ENCODE peak calls at places on chromosomes 5 and 9, in nine cellular contexts. One of them, this sample, is unnamed.

GRCh38 chr5:36414869-36415282 is 113.2 kb upstream of the RANBP3L start:
- DNase-seq in WTC11: no peak
- DNase-seq in type B pancreatic cell: no peak
- DNase-seq in epithelial cell of proximal tubule: no peak
- DNase-seq in KBM-7: peak
- DNase-seq in SK-N-DZ: peak
- DNase-seq in MV-4-11: peak
- DNase-seq in NCI-H1092: peak
- DNase-seq in activated CD4-positive, alpha-beta T cell treated with anti-CD3 and anti-CD28 coated beads, Interleukin-2, amount 50 U/mL, for 1 hour: no peak
- DNase-seq in this sample: peak

GRCh38 chr9:88676644-88677043 is 141.7 kb downstream of the NXNL2 start:
- DNase-seq in activated CD4-positive, alpha-beta T cell treated with anti-CD3 and anti-CD28 coated beads, Interleukin-2, amount 50 U/mL, for 1 hour: no peak
- DNase-seq in epithelial cell of proximal tubule: no peak
- DNase-seq in WTC11: no peak
- DNase-seq in NCI-H1092: no peak
- DNase-seq in type B pancreatic cell: no peak
- DNase-seq in SK-N-DZ: no peak
- DNase-seq in MV-4-11: no peak
- DNase-seq in KBM-7: no peak
- DNase-seq in this sample: no peak

GRCh38 chr5:142783601-142784291 is 13.6 kb downstream of the ARHGAP26 start:
- DNase-seq in KBM-7: no peak
- DNase-seq in NCI-H1092: no peak
- DNase-seq in MV-4-11: peak
- DNase-seq in SK-N-DZ: peak
- DNase-seq in type B pancreatic cell: no peak
- DNase-seq in activated CD4-positive, alpha-beta T cell treated with anti-CD3 and anti-CD28 coated beads, Interleukin-2, amount 50 U/mL, for 1 hour: no peak
- DNase-seq in WTC11: no peak
- DNase-seq in epithelial cell of proximal tubule: no peak
- DNase-seq in this sample: no peak

GRCh38 chr9:91100878-91101450 is 260.8 kb downstream of the AUH start:
- DNase-seq in type B pancreatic cell: no peak
- DNase-seq in epithelial cell of proximal tubule: no peak
- DNase-seq in WTC11: no peak
- DNase-seq in KBM-7: no peak
- DNase-seq in SK-N-DZ: no peak
- DNase-seq in MV-4-11: no peak
- DNase-seq in NCI-H1092: no peak
- DNase-seq in activated CD4-positive, alpha-beta T cell treated with anti-CD3 and anti-CD28 coated beads, Interleukin-2, amount 50 U/mL, for 1 hour: no peak
- DNase-seq in this sample: no peak

GRCh38 chr9:72577212-72577753 is 55.9 kb downstream of the TMC1 start:
- DNase-seq in type B pancreatic cell: no peak
- DNase-seq in WTC11: no peak
- DNase-seq in epithelial cell of proximal tubule: peak
- DNase-seq in MV-4-11: peak
- DNase-seq in SK-N-DZ: no peak
- DNase-seq in activated CD4-positive, alpha-beta T cell treated with anti-CD3 and anti-CD28 coated beads, Interleukin-2, amount 50 U/mL, for 1 hour: no peak
- DNase-seq in KBM-7: no peak
- DNase-seq in NCI-H1092: no peak
- DNase-seq in this sample: no peak

GRCh38 chr5:162248107-162248713 is 180.6 kb downstream of the GABRG2 start:
- DNase-seq in SK-N-DZ: peak
- DNase-seq in type B pancreatic cell: no peak
- DNase-seq in epithelial cell of proximal tubule: no peak
- DNase-seq in WTC11: peak
- DNase-seq in KBM-7: no peak
- DNase-seq in activated CD4-positive, alpha-beta T cell treated with anti-CD3 and anti-CD28 coated beads, Interleukin-2, amount 50 U/mL, for 1 hour: no peak
- DNase-seq in NCI-H1092: no peak
- DNase-seq in MV-4-11: no peak
- DNase-seq in this sample: no peak

GRCh38 chr9:120886490-120886967 is 9.5 kb upstream of the PHF19 start:
- DNase-seq in MV-4-11: peak
- DNase-seq in activated CD4-positive, alpha-beta T cell treated with anti-CD3 and anti-CD28 coated beads, Interleukin-2, amount 50 U/mL, for 1 hour: no peak
- DNase-seq in type B pancreatic cell: no peak
- DNase-seq in KBM-7: no peak
- DNase-seq in epithelial cell of proximal tubule: no peak
- DNase-seq in WTC11: no peak
- DNase-seq in SK-N-DZ: no peak
- DNase-seq in NCI-H1092: no peak
- DNase-seq in this sample: no peak

GRCh38 chr5:155189981-155190380 is 176.4 kb downstream of the KIF4B start:
- DNase-seq in KBM-7: no peak
- DNase-seq in SK-N-DZ: no peak
- DNase-seq in activated CD4-positive, alpha-beta T cell treated with anti-CD3 and anti-CD28 coated beads, Interleukin-2, amount 50 U/mL, for 1 hour: no peak
- DNase-seq in epithelial cell of proximal tubule: no peak
- DNase-seq in WTC11: no peak
- DNase-seq in MV-4-11: no peak
- DNase-seq in NCI-H1092: no peak
- DNase-seq in type B pancreatic cell: no peak
- DNase-seq in this sample: no peak

GRCh38 chr5:55456216-55456895 is 78.4 kb downstream of the PLPP1 start:
- DNase-seq in epithelial cell of proximal tubule: no peak
- DNase-seq in activated CD4-positive, alpha-beta T cell treated with anti-CD3 and anti-CD28 coated beads, Interleukin-2, amount 50 U/mL, for 1 hour: no peak
- DNase-seq in SK-N-DZ: no peak
- DNase-seq in type B pancreatic cell: no peak
- DNase-seq in KBM-7: no peak
- DNase-seq in MV-4-11: no peak
- DNase-seq in WTC11: no peak
- DNase-seq in NCI-H1092: no peak
- DNase-seq in this sample: no peak

GRCh38 chr5:28165116-28165515 is 1126.7 kb upstream of the CDH9 start:
- DNase-seq in SK-N-DZ: no peak
- DNase-seq in WTC11: no peak
- DNase-seq in type B pancreatic cell: no peak
- DNase-seq in MV-4-11: no peak
- DNase-seq in NCI-H1092: no peak
- DNase-seq in activated CD4-positive, alpha-beta T cell treated with anti-CD3 and anti-CD28 coated beads, Interleukin-2, amount 50 U/mL, for 1 hour: no peak
- DNase-seq in epithelial cell of proximal tubule: peak
- DNase-seq in KBM-7: no peak
- DNase-seq in this sample: no peak

GRCh38 chr5:150114102-150114641 is 27.8 kb upstream of the CSF1R start:
- DNase-seq in activated CD4-positive, alpha-beta T cell treated with anti-CD3 and anti-CD28 coated beads, Interleukin-2, amount 50 U/mL, for 1 hour: no peak
- DNase-seq in MV-4-11: no peak
- DNase-seq in NCI-H1092: no peak
- DNase-seq in WTC11: no peak
- DNase-seq in epithelial cell of proximal tubule: no peak
- DNase-seq in SK-N-DZ: no peak
- DNase-seq in type B pancreatic cell: no peak
- DNase-seq in KBM-7: no peak
- DNase-seq in this sample: no peak

GRCh38 chr5:154962494-154962893 is 21.6 kb downstream of the MRPL22 start:
- DNase-seq in MV-4-11: peak
- DNase-seq in SK-N-DZ: no peak
- DNase-seq in activated CD4-positive, alpha-beta T cell treated with anti-CD3 and anti-CD28 coated beads, Interleukin-2, amount 50 U/mL, for 1 hour: no peak
- DNase-seq in KBM-7: no peak
- DNase-seq in type B pancreatic cell: no peak
- DNase-seq in WTC11: no peak
- DNase-seq in NCI-H1092: no peak
- DNase-seq in epithelial cell of proximal tubule: no peak
- DNase-seq in this sample: no peak

This sample was measured in Kasumi-1.